ENCODE peak calls at places on chromosomes 12 and 14, in nine cellular contexts. C is left ventricle myocardium inferior, T is heart left ventricle, A is heart right ventricle, P is cardiac muscle cell, H is PC-3, K is MM.1S, B is neural progenitor cell, L is psoas muscle. R is an unnamed sample.

GRCh38 chr14:34368115-34368970 is 93.7 kb downstream of the SPTSSA start:
- DNase-seq in K (no peak), P (no peak), H (peak; percentile 30), B (no peak), C (no peak), T (no peak), A (no peak), L (no peak), R (no peak)

GRCh38 chr14:92409069-92409468 is 86.1 kb downstream of the SLC24A4 start:
- DNase-seq in P (no peak), L (peak; percentile 66), T (peak; percentile 34), K (no peak), A (peak; percentile 23), C (peak; percentile 22), H (peak; percentile 10), B (no peak), R (no peak)

GRCh38 chr12:76611533-76611932 is 52.0 kb upstream of the OSBPL8 start:
- DNase-seq in A (no peak), P (no peak), C (no peak), K (no peak), L (no peak), T (no peak), H (peak; percentile 94), B (no peak), R (no peak)

GRCh38 chr12:45577844-45578399 is 151.6 kb upstream of the ARID2 start:
- DNase-seq in H (no peak), P (no peak), A (no peak), K (no peak), T (no peak), C (no peak), L (no peak), B (no peak), R (no peak)

GRCh38 chr12:113929312-113929989 is 36.7 kb downstream of the RBM19 start:
- DNase-seq in A (no peak), L (no peak), C (no peak), H (no peak), P (no peak), T (no peak), K (no peak), B (no peak), R (no peak)

GRCh38 chr12:109637341-109637740 is 63.7 kb downstream of the MVK start:
- DNase-seq in H (no peak), B (no peak), C (no peak), K (no peak), T (no peak), A (no peak), L (no peak), P (no peak), R (no peak)

GRCh38 chr14:96120941-96121340 is 81.8 kb downstream of the C14orf132 start:
- DNase-seq in T (no peak), A (no peak), P (no peak), K (no peak), C (no peak), B (no peak), H (no peak), L (no peak), R (no peak)

GRCh38 chr14:77613207-77613606 is 3.2 kb downstream of the SPTLC2 start:
- DNase-seq in B (no peak), H (peak; percentile 50), C (no peak), P (no peak), L (no peak), K (no peak), A (no peak), T (no peak), R (no peak)

GRCh38 chr12:25982416-25982815 is 23.9 kb downstream of the RASSF8 start:
- DNase-seq in A (no peak), P (no peak), L (no peak), C (no peak), H (no peak), B (no peak), T (no peak), K (peak; percentile 57), R (no peak)

GRCh38 chr12:51320695-51321320 is 3.2 kb downstream of the BIN2 start:
- DNase-seq in H (no peak), C (no peak), L (no peak), B (peak; percentile 86), K (peak; percentile 76), P (peak; percentile 23), T (no peak), A (no peak), R (no peak)

GRCh38 chr14:32006267-32007110 is 70.6 kb upstream of the ARHGAP5 start:
- DNase-seq in B (no peak), K (no peak), L (no peak), H (peak; percentile 85), P (no peak), T (no peak), A (no peak), C (no peak), R (no peak)

GRCh38 chr14:61836807-61837206 is 74.6 kb downstream of the SNAPC1 start:
- DNase-seq in H (no peak), T (no peak), B (no peak), P (no peak), C (no peak), A (no peak), K (no peak), L (no peak), R (no peak)

GRCh38 chr12:19833775-19834501 is 394.6 kb downstream of the AEBP2 start:
- DNase-seq in P (no peak), H (peak; percentile 32), K (no peak), A (no peak), L (no peak), C (no peak), T (no peak), B (no peak), R (no peak)

GRCh38 chr12:89349814-89350213 is 2.5 kb downstream of the DUSP6 start:
- DNase-seq in K (peak; percentile 27), L (no peak), P (no peak), C (no peak), A (peak; percentile 64), B (peak; percentile 71), H (peak; percentile 82), T (peak; percentile 62), R (peak; percentile 65)

GRCh38 chr12:27620121-27620520 is 76.1 kb upstream of the REP15 start:
- DNase-seq in A (no peak), C (no peak), K (no peak), H (no peak), P (no peak), T (no peak), L (no peak), B (no peak), R (no peak)

DNA sequence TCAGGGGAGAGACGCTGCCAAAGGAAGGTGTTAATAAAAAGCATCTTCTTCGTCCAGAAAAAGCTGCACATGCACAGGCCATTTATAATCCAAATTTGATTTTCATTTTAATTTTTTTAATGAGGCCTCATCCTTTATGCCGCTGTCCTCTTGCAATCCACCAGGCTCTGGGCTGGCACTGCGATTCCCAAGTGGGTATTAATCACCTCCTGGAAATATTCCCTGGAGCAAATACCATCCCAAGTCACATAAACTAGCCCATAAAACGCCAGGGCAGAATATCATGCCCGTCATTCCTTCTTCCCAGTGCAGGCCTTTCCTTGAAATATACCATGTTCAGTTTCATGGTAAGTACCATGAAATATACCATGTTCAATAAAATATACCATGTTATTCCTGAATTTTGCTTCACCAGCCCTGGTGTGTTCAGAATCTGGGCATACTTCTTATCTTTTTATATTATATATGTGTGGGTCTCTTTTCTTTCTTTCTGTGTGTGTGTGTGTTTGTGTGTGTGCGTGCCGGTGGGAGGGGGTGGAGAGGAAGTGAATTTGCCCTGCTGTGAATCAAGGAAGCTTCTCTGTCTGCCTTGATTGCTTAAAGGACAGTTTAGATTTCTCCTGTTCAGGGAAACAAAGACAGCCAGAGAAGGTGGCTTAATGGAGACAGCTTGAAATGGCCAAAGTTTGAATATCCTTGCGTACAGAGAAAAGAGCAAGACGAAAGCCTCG is 147.4 kb downstream of the PHETA1 start:
- DNase-seq in K (no peak), T (no peak), P (no peak), B (peak; percentile 18), H (peak; percentile 11), A (no peak), L (no peak), C (no peak), R (no peak)
- H3K27me3 ChIP-seq in K (no peaks in the 10 kb centered on the region), T (peaks cover 10% of the 10 kb centered on the region), P (no peaks in the 10 kb centered on the region), B (no peaks in the 10 kb centered on the region), H (peaks cover 24% of the 10 kb centered on the region), A (no peaks in the 10 kb centered on the region), L (no peaks in the 10 kb centered on the region), C (peaks cover 31% of the 10 kb centered on the region), R (no peaks in the 10 kb centered on the region)

GRCh38 chr12:107903377-107904061 is 129.0 kb downstream of the ASCL4 start:
- DNase-seq in H (peak; percentile 90), T (peak; percentile 49), L (peak; percentile 73), C (peak; percentile 60), P (peak; percentile 84), A (peak; percentile 31), K (peak; percentile 81), B (peak; percentile 88), R (peak; percentile 77)
- H3K27ac ChIP-seq in H (no peak overlapping the region), T (no peak overlapping the region), L (no peak overlapping the region), C (no peak overlapping the region), P (no peak overlapping the region), A (no peak overlapping the region), K (no peak overlapping the region), B (no peak overlapping the region), R (no peak overlapping the region)

DNA sequence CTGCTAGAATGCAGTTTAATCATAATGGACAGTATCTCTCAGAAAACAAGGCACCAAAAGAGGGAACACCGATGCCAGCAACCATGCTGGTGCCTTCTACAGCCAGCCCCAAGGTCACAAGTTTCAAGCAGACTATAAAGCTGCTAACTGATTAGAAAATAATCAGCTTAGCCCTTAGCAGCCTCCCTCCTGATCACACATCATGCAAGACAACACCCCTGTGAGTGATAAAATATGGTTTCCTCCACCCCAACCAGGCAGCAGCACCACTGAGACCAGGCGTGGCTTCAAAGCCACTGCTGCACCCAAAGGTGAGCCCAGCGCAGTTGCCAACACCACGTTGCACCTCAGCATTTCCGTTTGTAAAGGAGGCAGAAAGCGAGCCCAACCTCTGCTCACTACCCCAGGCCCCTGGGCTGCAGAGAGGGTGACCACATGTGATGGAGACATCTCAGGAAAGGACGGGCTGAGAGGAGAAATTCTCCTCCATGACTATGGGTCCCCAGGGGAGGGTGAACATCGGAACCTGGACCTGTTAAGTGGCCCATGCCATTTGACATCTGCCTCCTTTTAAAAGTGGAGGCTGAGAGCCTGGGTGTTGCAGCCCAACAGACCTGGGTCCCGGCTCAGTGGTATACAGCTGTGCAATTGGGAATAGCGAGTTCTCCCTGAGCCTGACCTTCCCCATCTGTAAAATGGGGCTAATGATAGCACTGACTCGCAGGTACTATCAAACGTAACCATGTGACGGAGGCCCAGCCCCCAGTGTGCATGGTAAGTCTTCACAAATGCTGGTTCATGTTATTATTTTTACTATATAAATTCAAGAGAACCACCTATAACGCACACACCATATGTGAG is 11.5 kb downstream of the ZFP36L1 start:
- DNase-seq in T (peak; percentile 26), A (no peak), H (no peak), B (no peak), C (no peak), L (peak; percentile 54), K (no peak), P (no peak), R (no peak)
- H3K27me3 ChIP-seq in T (no peaks in the 10 kb centered on the region), A (no peaks in the 10 kb centered on the region), H (no peaks in the 10 kb centered on the region), B (no peaks in the 10 kb centered on the region), C (no peaks in the 10 kb centered on the region), L (no peaks in the 10 kb centered on the region), K (no peaks in the 10 kb centered on the region), P (no peaks in the 10 kb centered on the region), R (no peaks in the 10 kb centered on the region)

GRCh38 chr12:117098361-117099217 is 627 bp downstream of the TESC start:
- DNase-seq in L (no peak), T (peak; percentile 32), P (no peak), H (no peak), K (no peak), A (no peak), B (peak; percentile 38), C (no peak), R (no peak)
- H3K27ac ChIP-seq in L (no peak overlapping the region), T (peak overlapping the region; percentile 76), P (no peak overlapping the region), H (no peak overlapping the region), K (no peak overlapping the region), A (peak overlapping the region; percentile 71), B (no peak overlapping the region), C (peak overlapping the region; percentile 82), R (no peak overlapping the region)